ENCODE peak calls at places on chromosomes 4 and X, in four cellular contexts. U, T, J and E are unnamed samples.

GRCh38 chr4:24321151-24321550 is 263.2 kb downstream of the DHX15 start:
- DNase-seq in T (peak), J (no peak), U (no peak), E (no peak)

GRCh38 chr4:88697113-88697512 is 516 bp downstream of the NAP1L5 start:
- DNase-seq in T (peak), U (no peak), J (no peak), E (peak)

GRCh38 chrX:670596-670995 is 40.0 kb downstream of the SHOX start:
- DNase-seq in J (no peak), T (no peak), U (no peak), E (no peak)

GRCh38 chr4:47690611-47691010 is 147.3 kb downstream of the CORIN start:
- DNase-seq in T (no peak), U (no peak), J (no peak), E (no peak)

GRCh38 chrX:111597967-111598366 is 83.0 kb upstream of the ALG13 start:
- DNase-seq in J (no peak), U (no peak), T (no peak), E (no peak)

GRCh38 chr4:76821661-76822060 is 76.3 kb downstream of the SOWAHB start:
- DNase-seq in J (no peak), U (no peak), T (peak), E (no peak)

GRCh38 chr4:146245899-146246298 is 31.6 kb downstream of the REELD1 start:
- DNase-seq in T (peak), U (no peak), J (no peak), E (no peak)

GRCh38 chrX:103453655-103454054 is 65.6 kb downstream of the RAB40A start:
- DNase-seq in U (peak), J (no peak), T (peak), E (peak)

GRCh38 chr4:79083406-79084010 is 144.3 kb upstream of the PAQR3 start:
- DNase-seq in J (no peak), T (no peak), U (no peak), E (no peak)

GRCh38 chrX:17964871-17965270 is 103.8 kb upstream of the RAI2 start:
- DNase-seq in J (no peak), T (peak), U (no peak), E (no peak)

GRCh38 chrX:19684265-19684664 is 169.0 kb upstream of the MAP3K15 start:
- DNase-seq in U (no peak), J (no peak), T (no peak), E (no peak)

GRCh38 chrX:27924261-27924660 is 57.0 kb downstream of the DCAF8L1 start:
- DNase-seq in U (no peak), T (no peak), J (no peak), E (no peak)

GRCh38 chr4:10529891-10530786 is 72.9 kb upstream of the ZNF518B start:
- DNase-seq in J (no peak), U (peak), T (peak), E (peak)

GRCh38 chr4:64014647-64015046 is 394.6 kb downstream of the TECRL start:
- DNase-seq in U (no peak), T (no peak), J (no peak), E (no peak)

GRCh38 chrX:68685722-68686683 is 38.5 kb downstream of the STARD8 start:
- DNase-seq in J (peak), U (peak), T (peak), E (peak)

GRCh38 chr4:39446842-39447573 is 11.7 kb downstream of the RPL9 start:
- DNase-seq in T (peak), U (peak), J (peak), E (peak)

GRCh38 chr4:125369098-125369497 is 54.3 kb downstream of the FAT4 start:
- DNase-seq in J (no peak), U (peak), T (no peak), E (no peak)

GRCh38 chr4:125370478-125370877 is 55.7 kb downstream of the FAT4 start:
- DNase-seq in U (no peak), J (no peak), T (no peak), E (no peak)

GRCh38 chr4:125365731-125366130 is 51.0 kb downstream of the FAT4 start:
- DNase-seq in T (no peak), U (no peak), J (peak), E (no peak)

GRCh38 chr4:125368161-125368560 is 53.4 kb downstream of the FAT4 start:
- DNase-seq in U (no peak), J (no peak), T (peak), E (peak)

DNA sequence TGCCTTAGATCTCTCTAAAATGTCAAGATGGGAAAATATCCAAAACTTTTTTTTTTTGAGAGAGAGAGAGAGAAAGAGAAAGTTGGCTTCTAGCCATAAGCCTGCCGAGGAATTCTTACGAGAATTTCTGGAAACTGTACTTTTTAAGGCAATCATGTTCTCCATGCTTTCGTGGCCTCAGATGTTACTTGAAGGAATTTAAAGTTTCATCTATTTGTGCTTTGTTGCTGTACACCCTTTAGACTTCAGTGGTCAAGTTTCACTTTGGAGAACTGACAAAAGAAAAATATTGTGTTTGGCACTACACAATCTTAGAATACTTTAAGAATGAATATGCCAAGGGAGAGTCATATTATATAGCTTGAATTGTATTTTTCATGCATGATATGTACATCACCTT is 53.9 kb downstream of the FAT4 start:
- DNase-seq in U (peak), T (peak), J (no peak), E (peak)
- H3K4me3 ChIP-seq in U (peak), T (peak), J (peak), E (peak)

DNA sequence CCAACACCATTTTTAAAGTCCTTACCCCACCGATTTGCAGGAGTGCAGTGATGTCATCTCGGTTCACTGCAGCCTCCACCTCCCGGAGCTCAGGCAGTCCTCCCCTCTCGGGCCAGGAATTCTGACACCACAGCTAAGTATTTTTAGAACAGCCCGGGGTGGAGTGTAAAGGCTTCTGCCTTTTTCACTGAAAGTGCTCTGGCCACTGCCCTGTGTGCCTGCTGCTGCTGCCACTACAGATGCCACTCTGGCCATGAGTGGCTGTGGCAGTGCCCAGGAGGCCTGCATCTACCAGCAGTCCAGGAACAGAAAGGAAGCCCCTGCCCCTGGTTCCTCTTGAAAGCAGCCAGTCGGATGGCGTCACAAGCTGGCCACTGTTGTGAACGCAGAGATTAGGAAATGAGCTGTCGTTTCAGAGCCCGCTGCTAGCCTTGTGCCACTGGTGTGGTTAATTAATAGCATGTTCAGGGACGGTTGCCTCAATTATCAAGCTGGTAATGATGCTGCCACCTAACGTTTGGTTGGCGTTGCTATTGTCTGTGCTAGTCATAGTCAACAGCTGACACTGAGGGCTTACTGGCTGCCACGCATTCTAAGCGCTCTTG is 23.6 kb upstream of the TBC1D14 start:
- DNase-seq in U (peak), T (peak), J (peak), E (peak)
- TF ChIP-seq CTCF in U (peak), T (peak), J (no peak), E (peak)

DNA sequence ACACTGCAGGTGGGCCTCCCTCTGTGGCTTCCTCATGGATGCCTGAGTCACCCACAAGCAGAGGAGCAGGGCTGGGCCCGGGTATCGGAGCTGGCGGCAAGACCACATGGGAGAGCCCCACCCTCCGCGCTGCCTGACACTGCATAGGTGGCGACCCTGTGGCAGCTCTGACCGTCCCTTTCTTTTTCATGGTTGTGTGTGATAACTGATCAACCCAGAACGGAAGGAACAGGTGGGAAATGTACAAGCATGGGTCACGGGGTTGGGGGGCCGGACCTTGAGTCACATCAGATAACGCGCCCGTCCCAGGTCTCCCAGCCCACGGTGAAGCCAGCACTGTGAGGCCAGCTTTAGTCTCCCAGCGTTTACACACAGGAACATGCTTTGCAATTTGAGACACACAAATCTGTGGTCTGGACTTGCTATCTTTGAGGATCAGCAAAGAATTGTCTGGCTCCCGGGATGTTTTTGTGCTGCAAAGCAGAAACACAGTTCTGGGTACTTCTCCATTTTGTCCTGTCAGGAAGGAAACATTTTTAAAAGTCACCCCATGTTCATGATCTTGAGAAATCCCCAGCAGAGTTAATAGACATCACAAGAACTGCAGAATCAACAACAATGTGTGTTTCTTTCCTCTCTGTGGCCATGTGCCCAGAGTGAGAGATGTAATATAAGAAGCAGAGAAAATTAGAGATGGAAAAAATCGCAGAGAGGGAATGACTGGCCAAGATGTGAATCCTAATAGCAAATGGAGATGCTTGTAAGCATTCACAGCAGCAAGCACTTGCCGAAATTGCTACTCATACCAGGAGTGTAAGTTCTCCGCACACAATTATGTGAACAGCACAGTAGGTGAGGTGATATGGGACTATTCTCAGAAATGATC is 70.1 kb upstream of the CBR4 start:
- DNase-seq in T (peak), J (peak), U (peak), E (peak)
- H3K4me3 ChIP-seq in T (peak), J (no peak), U (peak), E (peak)

GRCh38 chrX:120790118-120790517 is 85.5 kb downstream of the CT47B1 start:
- DNase-seq in T (peak), U (peak), J (no peak), E (peak)
- TF ChIP-seq CTCF in T (peak), U (peak), J (peak), E (peak)

GRCh38 chr4:3087398-3087797 is 12.9 kb downstream of the HTT start:
- DNase-seq in J (no peak), T (no peak), U (no peak), E (no peak)
- H3K4me3 ChIP-seq in J (no peak), T (no peak), U (no peak), E (no peak)

GRCh38 chr4:80336582-80336981 is 1.1 kb downstream of the CFAP299 start:
- DNase-seq in U (peak), J (no peak), T (peak), E (peak)
- TF ChIP-seq CTCF in U (peak), J (no peak), T (peak), E (peak)

GRCh38 chrX:87140800-87141483 is 376.7 kb upstream of the KLHL4 start:
- DNase-seq in J (no peak), T (no peak), U (no peak), E (no peak)
- H3K4me3 ChIP-seq in J (no peak), T (no peak), U (no peak), E (no peak)

GRCh38 chr4:25792200-25792791 is 70.5 kb downstream of the SEL1L3 start:
- DNase-seq in T (no peak), U (no peak), J (no peak), E (peak)
- TF ChIP-seq CTCF in T (peak), U (peak), J (peak), E (peak)